ENCODE peak calls at places on chromosome 22, in ten cellular contexts. One of them, this sample, is unnamed.

GRCh38 chr22:46674906-46675305 is 54.7 kb downstream of the GRAMD4 start:
- DNase-seq in non-pigmented ciliary epithelial cell: no peak
- DNase-seq in sigmoid colon: no peak
- DNase-seq in neural progenitor cell: no peak
- DNase-seq in NCI-H446 treated with DMSO at 0.1 percent for 48 hours: no peak
- DNase-seq in HEK293T: no peak
- DNase-seq in colonic mucosa: no peak
- DNase-seq in activated CD4-positive, alpha-beta T cell treated with anti-CD3 and anti-CD28 coated beads, Interleukin-2, amount 50 U/mL, for 4 hours: no peak
- DNase-seq in activated naive CD8-positive, alpha-beta T cell treated with anti-CD3 and anti-CD28 coated beads, Interleukin-2, amount 50 U/mL, for 24 hours: peak
- DNase-seq in Calu3: no peak
- DNase-seq in this sample: no peak

GRCh38 chr22:27534720-27535125 is 266.8 kb downstream of the MN1 start:
- DNase-seq in non-pigmented ciliary epithelial cell: no peak
- DNase-seq in sigmoid colon: no peak
- DNase-seq in neural progenitor cell: no peak
- DNase-seq in NCI-H446 treated with DMSO at 0.1 percent for 48 hours: no peak
- DNase-seq in HEK293T: no peak
- DNase-seq in colonic mucosa: no peak
- DNase-seq in activated CD4-positive, alpha-beta T cell treated with anti-CD3 and anti-CD28 coated beads, Interleukin-2, amount 50 U/mL, for 4 hours: no peak
- DNase-seq in activated naive CD8-positive, alpha-beta T cell treated with anti-CD3 and anti-CD28 coated beads, Interleukin-2, amount 50 U/mL, for 24 hours: no peak
- DNase-seq in Calu3: no peak
- DNase-seq in this sample: peak

GRCh38 chr22:46055176-46055850 is 78.4 kb upstream of the WNT7B start:
- DNase-seq in non-pigmented ciliary epithelial cell: no peak
- DNase-seq in sigmoid colon: peak
- DNase-seq in neural progenitor cell: no peak
- DNase-seq in NCI-H446 treated with DMSO at 0.1 percent for 48 hours: no peak
- DNase-seq in HEK293T: no peak
- DNase-seq in colonic mucosa: peak
- DNase-seq in activated CD4-positive, alpha-beta T cell treated with anti-CD3 and anti-CD28 coated beads, Interleukin-2, amount 50 U/mL, for 4 hours: no peak
- DNase-seq in activated naive CD8-positive, alpha-beta T cell treated with anti-CD3 and anti-CD28 coated beads, Interleukin-2, amount 50 U/mL, for 24 hours: no peak
- DNase-seq in Calu3: no peak
- DNase-seq in this sample: no peak

GRCh38 chr22:37132773-37133172 is 16.9 kb downstream of the IL2RB start:
- DNase-seq in non-pigmented ciliary epithelial cell: no peak
- DNase-seq in sigmoid colon: no peak
- DNase-seq in neural progenitor cell: no peak
- DNase-seq in NCI-H446 treated with DMSO at 0.1 percent for 48 hours: no peak
- DNase-seq in HEK293T: no peak
- DNase-seq in colonic mucosa: no peak
- DNase-seq in activated CD4-positive, alpha-beta T cell treated with anti-CD3 and anti-CD28 coated beads, Interleukin-2, amount 50 U/mL, for 4 hours: no peak
- DNase-seq in activated naive CD8-positive, alpha-beta T cell treated with anti-CD3 and anti-CD28 coated beads, Interleukin-2, amount 50 U/mL, for 24 hours: no peak
- DNase-seq in Calu3: no peak
- DNase-seq in this sample: no peak

GRCh38 chr22:38868886-38869381 is 3.1 kb downstream of the CBX6 start:
- DNase-seq in non-pigmented ciliary epithelial cell: no peak
- DNase-seq in sigmoid colon: peak
- DNase-seq in neural progenitor cell: peak
- DNase-seq in NCI-H446 treated with DMSO at 0.1 percent for 48 hours: peak
- DNase-seq in HEK293T: peak
- DNase-seq in colonic mucosa: peak
- DNase-seq in activated CD4-positive, alpha-beta T cell treated with anti-CD3 and anti-CD28 coated beads, Interleukin-2, amount 50 U/mL, for 4 hours: peak
- DNase-seq in activated naive CD8-positive, alpha-beta T cell treated with anti-CD3 and anti-CD28 coated beads, Interleukin-2, amount 50 U/mL, for 24 hours: peak
- DNase-seq in Calu3: peak
- DNase-seq in this sample: peak

GRCh38 chr22:42719133-42719532 is 1.5 kb downstream of the A4GALT start:
- DNase-seq in non-pigmented ciliary epithelial cell: no peak
- DNase-seq in sigmoid colon: no peak
- DNase-seq in neural progenitor cell: no peak
- DNase-seq in NCI-H446 treated with DMSO at 0.1 percent for 48 hours: no peak
- DNase-seq in HEK293T: no peak
- DNase-seq in colonic mucosa: no peak
- DNase-seq in activated CD4-positive, alpha-beta T cell treated with anti-CD3 and anti-CD28 coated beads, Interleukin-2, amount 50 U/mL, for 4 hours: no peak
- DNase-seq in activated naive CD8-positive, alpha-beta T cell treated with anti-CD3 and anti-CD28 coated beads, Interleukin-2, amount 50 U/mL, for 24 hours: no peak
- DNase-seq in Calu3: no peak
- DNase-seq in this sample: no peak

GRCh38 chr22:47724030-47724429 is 961.6 kb downstream of the TBC1D22A start:
- DNase-seq in non-pigmented ciliary epithelial cell: no peak
- DNase-seq in sigmoid colon: no peak
- DNase-seq in neural progenitor cell: no peak
- DNase-seq in NCI-H446 treated with DMSO at 0.1 percent for 48 hours: no peak
- DNase-seq in HEK293T: no peak
- DNase-seq in colonic mucosa: no peak
- DNase-seq in activated CD4-positive, alpha-beta T cell treated with anti-CD3 and anti-CD28 coated beads, Interleukin-2, amount 50 U/mL, for 4 hours: no peak
- DNase-seq in activated naive CD8-positive, alpha-beta T cell treated with anti-CD3 and anti-CD28 coated beads, Interleukin-2, amount 50 U/mL, for 24 hours: no peak
- DNase-seq in Calu3: no peak
- DNase-seq in this sample: no peak

GRCh38 chr22:20956258-20957117 is 10.6 kb upstream of the AIFM3 start:
- DNase-seq in non-pigmented ciliary epithelial cell: no peak
- DNase-seq in sigmoid colon: no peak
- DNase-seq in neural progenitor cell: peak
- DNase-seq in NCI-H446 treated with DMSO at 0.1 percent for 48 hours: no peak
- DNase-seq in HEK293T: no peak
- DNase-seq in colonic mucosa: peak
- DNase-seq in activated CD4-positive, alpha-beta T cell treated with anti-CD3 and anti-CD28 coated beads, Interleukin-2, amount 50 U/mL, for 4 hours: no peak
- DNase-seq in activated naive CD8-positive, alpha-beta T cell treated with anti-CD3 and anti-CD28 coated beads, Interleukin-2, amount 50 U/mL, for 24 hours: no peak
- DNase-seq in Calu3: peak
- DNase-seq in this sample: no peak

GRCh38 chr22:38465673-38466490 is 2.0 kb upstream of the KDELR3 start:
- DNase-seq in non-pigmented ciliary epithelial cell: no peak
- DNase-seq in sigmoid colon: no peak
- DNase-seq in neural progenitor cell: no peak
- DNase-seq in NCI-H446 treated with DMSO at 0.1 percent for 48 hours: no peak
- DNase-seq in HEK293T: no peak
- DNase-seq in colonic mucosa: no peak
- DNase-seq in activated CD4-positive, alpha-beta T cell treated with anti-CD3 and anti-CD28 coated beads, Interleukin-2, amount 50 U/mL, for 4 hours: no peak
- DNase-seq in activated naive CD8-positive, alpha-beta T cell treated with anti-CD3 and anti-CD28 coated beads, Interleukin-2, amount 50 U/mL, for 24 hours: no peak
- DNase-seq in Calu3: no peak
- DNase-seq in this sample: no peak

GRCh38 chr22:22103078-22103593 is 120.5 kb upstream of the TOP3B start:
- DNase-seq in non-pigmented ciliary epithelial cell: no peak
- DNase-seq in sigmoid colon: no peak
- DNase-seq in neural progenitor cell: peak
- DNase-seq in NCI-H446 treated with DMSO at 0.1 percent for 48 hours: no peak
- DNase-seq in HEK293T: peak
- DNase-seq in colonic mucosa: no peak
- DNase-seq in activated CD4-positive, alpha-beta T cell treated with anti-CD3 and anti-CD28 coated beads, Interleukin-2, amount 50 U/mL, for 4 hours: no peak
- DNase-seq in activated naive CD8-positive, alpha-beta T cell treated with anti-CD3 and anti-CD28 coated beads, Interleukin-2, amount 50 U/mL, for 24 hours: peak
- DNase-seq in Calu3: no peak
- DNase-seq in this sample: no peak

GRCh38 chr22:31122532-31123291 is at the start of gene INPP5J:
- DNase-seq in non-pigmented ciliary epithelial cell: no peak
- DNase-seq in sigmoid colon: peak
- DNase-seq in neural progenitor cell: peak
- DNase-seq in NCI-H446 treated with DMSO at 0.1 percent for 48 hours: peak
- DNase-seq in HEK293T: peak
- DNase-seq in colonic mucosa: peak
- DNase-seq in activated CD4-positive, alpha-beta T cell treated with anti-CD3 and anti-CD28 coated beads, Interleukin-2, amount 50 U/mL, for 4 hours: no peak
- DNase-seq in activated naive CD8-positive, alpha-beta T cell treated with anti-CD3 and anti-CD28 coated beads, Interleukin-2, amount 50 U/mL, for 24 hours: no peak
- DNase-seq in Calu3: peak
- DNase-seq in this sample: peak

GRCh38 chr22:30235687-30236170 is 10.8 kb downstream of the LIF start:
- DNase-seq in non-pigmented ciliary epithelial cell: no peak
- DNase-seq in sigmoid colon: no peak
- DNase-seq in neural progenitor cell: no peak
- DNase-seq in NCI-H446 treated with DMSO at 0.1 percent for 48 hours: no peak
- DNase-seq in HEK293T: no peak
- DNase-seq in colonic mucosa: no peak
- DNase-seq in activated CD4-positive, alpha-beta T cell treated with anti-CD3 and anti-CD28 coated beads, Interleukin-2, amount 50 U/mL, for 4 hours: no peak
- DNase-seq in activated naive CD8-positive, alpha-beta T cell treated with anti-CD3 and anti-CD28 coated beads, Interleukin-2, amount 50 U/mL, for 24 hours: no peak
- DNase-seq in Calu3: peak
- DNase-seq in this sample: peak

GRCh38 chr22:22521631-22522030 is 1.6 kb upstream of the ZNF280A start:
- DNase-seq in non-pigmented ciliary epithelial cell: no peak
- DNase-seq in sigmoid colon: no peak
- DNase-seq in neural progenitor cell: no peak
- DNase-seq in NCI-H446 treated with DMSO at 0.1 percent for 48 hours: no peak
- DNase-seq in HEK293T: no peak
- DNase-seq in colonic mucosa: no peak
- DNase-seq in activated CD4-positive, alpha-beta T cell treated with anti-CD3 and anti-CD28 coated beads, Interleukin-2, amount 50 U/mL, for 4 hours: no peak
- DNase-seq in activated naive CD8-positive, alpha-beta T cell treated with anti-CD3 and anti-CD28 coated beads, Interleukin-2, amount 50 U/mL, for 24 hours: no peak
- DNase-seq in Calu3: no peak
- DNase-seq in this sample: no peak

GRCh38 chr22:19919701-19920363 is 21.7 kb upstream of the COMT start:
- DNase-seq in non-pigmented ciliary epithelial cell: no peak
- DNase-seq in sigmoid colon: no peak
- DNase-seq in neural progenitor cell: no peak
- DNase-seq in NCI-H446 treated with DMSO at 0.1 percent for 48 hours: no peak
- DNase-seq in HEK293T: no peak
- DNase-seq in colonic mucosa: no peak
- DNase-seq in activated CD4-positive, alpha-beta T cell treated with anti-CD3 and anti-CD28 coated beads, Interleukin-2, amount 50 U/mL, for 4 hours: no peak
- DNase-seq in activated naive CD8-positive, alpha-beta T cell treated with anti-CD3 and anti-CD28 coated beads, Interleukin-2, amount 50 U/mL, for 24 hours: no peak
- DNase-seq in Calu3: no peak
- DNase-seq in this sample: no peak

GRCh38 chr22:24727218-24727851 is 47.2 kb downstream of the PIWIL3 start:
- DNase-seq in non-pigmented ciliary epithelial cell: peak
- DNase-seq in sigmoid colon: no peak
- DNase-seq in neural progenitor cell: no peak
- DNase-seq in NCI-H446 treated with DMSO at 0.1 percent for 48 hours: peak
- DNase-seq in HEK293T: peak
- DNase-seq in colonic mucosa: peak
- DNase-seq in activated CD4-positive, alpha-beta T cell treated with anti-CD3 and anti-CD28 coated beads, Interleukin-2, amount 50 U/mL, for 4 hours: no peak
- DNase-seq in activated naive CD8-positive, alpha-beta T cell treated with anti-CD3 and anti-CD28 coated beads, Interleukin-2, amount 50 U/mL, for 24 hours: no peak
- DNase-seq in Calu3: peak
- DNase-seq in this sample: peak

GRCh38 chr22:37848587-37849088 is 581 bp upstream of the EIF3L start:
- DNase-seq in non-pigmented ciliary epithelial cell: no peak
- DNase-seq in sigmoid colon: no peak
- DNase-seq in neural progenitor cell: peak
- DNase-seq in NCI-H446 treated with DMSO at 0.1 percent for 48 hours: no peak
- DNase-seq in HEK293T: peak
- DNase-seq in colonic mucosa: no peak
- DNase-seq in activated CD4-positive, alpha-beta T cell treated with anti-CD3 and anti-CD28 coated beads, Interleukin-2, amount 50 U/mL, for 4 hours: no peak
- DNase-seq in activated naive CD8-positive, alpha-beta T cell treated with anti-CD3 and anti-CD28 coated beads, Interleukin-2, amount 50 U/mL, for 24 hours: peak
- DNase-seq in Calu3: no peak
- DNase-seq in this sample: peak

GRCh38 chr22:43828711-43829447 is 16.8 kb upstream of the EFCAB6 start:
- DNase-seq in non-pigmented ciliary epithelial cell: no peak
- DNase-seq in sigmoid colon: peak
- DNase-seq in neural progenitor cell: no peak
- DNase-seq in NCI-H446 treated with DMSO at 0.1 percent for 48 hours: peak
- DNase-seq in HEK293T: no peak
- DNase-seq in colonic mucosa: peak
- DNase-seq in activated CD4-positive, alpha-beta T cell treated with anti-CD3 and anti-CD28 coated beads, Interleukin-2, amount 50 U/mL, for 4 hours: no peak
- DNase-seq in activated naive CD8-positive, alpha-beta T cell treated with anti-CD3 and anti-CD28 coated beads, Interleukin-2, amount 50 U/mL, for 24 hours: no peak
- DNase-seq in Calu3: no peak
- DNase-seq in this sample: peak

GRCh38 chr22:30829901-30830550 is 135.4 kb downstream of the OSBP2 start:
- DNase-seq in non-pigmented ciliary epithelial cell: peak
- DNase-seq in sigmoid colon: no peak
- DNase-seq in neural progenitor cell: no peak
- DNase-seq in NCI-H446 treated with DMSO at 0.1 percent for 48 hours: no peak
- DNase-seq in HEK293T: no peak
- DNase-seq in colonic mucosa: no peak
- DNase-seq in activated CD4-positive, alpha-beta T cell treated with anti-CD3 and anti-CD28 coated beads, Interleukin-2, amount 50 U/mL, for 4 hours: no peak
- DNase-seq in activated naive CD8-positive, alpha-beta T cell treated with anti-CD3 and anti-CD28 coated beads, Interleukin-2, amount 50 U/mL, for 24 hours: no peak
- DNase-seq in Calu3: peak
- DNase-seq in this sample: peak

GRCh38 chr22:28222976-28223375 is 303.9 kb upstream of the PITPNB start:
- DNase-seq in non-pigmented ciliary epithelial cell: no peak
- DNase-seq in sigmoid colon: no peak
- DNase-seq in neural progenitor cell: no peak
- DNase-seq in NCI-H446 treated with DMSO at 0.1 percent for 48 hours: no peak
- DNase-seq in HEK293T: no peak
- DNase-seq in colonic mucosa: no peak
- DNase-seq in activated CD4-positive, alpha-beta T cell treated with anti-CD3 and anti-CD28 coated beads, Interleukin-2, amount 50 U/mL, for 4 hours: no peak
- DNase-seq in activated naive CD8-positive, alpha-beta T cell treated with anti-CD3 and anti-CD28 coated beads, Interleukin-2, amount 50 U/mL, for 24 hours: no peak
- DNase-seq in Calu3: no peak
- DNase-seq in this sample: peak

GRCh38 chr22:45239378-45240136 is 1.1 kb downstream of the KIAA0930 start:
- DNase-seq in non-pigmented ciliary epithelial cell: no peak
- DNase-seq in sigmoid colon: no peak
- DNase-seq in neural progenitor cell: no peak
- DNase-seq in NCI-H446 treated with DMSO at 0.1 percent for 48 hours: no peak
- DNase-seq in HEK293T: no peak
- DNase-seq in colonic mucosa: no peak
- DNase-seq in activated CD4-positive, alpha-beta T cell treated with anti-CD3 and anti-CD28 coated beads, Interleukin-2, amount 50 U/mL, for 4 hours: no peak
- DNase-seq in activated naive CD8-positive, alpha-beta T cell treated with anti-CD3 and anti-CD28 coated beads, Interleukin-2, amount 50 U/mL, for 24 hours: no peak
- DNase-seq in Calu3: no peak
- DNase-seq in this sample: no peak

GRCh38 chr22:31734512-31734911 is 15.4 kb downstream of the PRR14L start:
- DNase-seq in non-pigmented ciliary epithelial cell: peak
- DNase-seq in sigmoid colon: no peak
- DNase-seq in neural progenitor cell: no peak
- DNase-seq in NCI-H446 treated with DMSO at 0.1 percent for 48 hours: no peak
- DNase-seq in HEK293T: no peak
- DNase-seq in colonic mucosa: no peak
- DNase-seq in activated CD4-positive, alpha-beta T cell treated with anti-CD3 and anti-CD28 coated beads, Interleukin-2, amount 50 U/mL, for 4 hours: no peak
- DNase-seq in activated naive CD8-positive, alpha-beta T cell treated with anti-CD3 and anti-CD28 coated beads, Interleukin-2, amount 50 U/mL, for 24 hours: no peak
- DNase-seq in Calu3: no peak
- DNase-seq in this sample: peak

GRCh38 chr22:44488354-44488753 is 9.7 kb downstream of the RTL6 start:
- DNase-seq in non-pigmented ciliary epithelial cell: no peak
- DNase-seq in sigmoid colon: no peak
- DNase-seq in neural progenitor cell: no peak
- DNase-seq in NCI-H446 treated with DMSO at 0.1 percent for 48 hours: no peak
- DNase-seq in HEK293T: no peak
- DNase-seq in colonic mucosa: no peak
- DNase-seq in activated CD4-positive, alpha-beta T cell treated with anti-CD3 and anti-CD28 coated beads, Interleukin-2, amount 50 U/mL, for 4 hours: no peak
- DNase-seq in activated naive CD8-positive, alpha-beta T cell treated with anti-CD3 and anti-CD28 coated beads, Interleukin-2, amount 50 U/mL, for 24 hours: no peak
- DNase-seq in Calu3: no peak
- DNase-seq in this sample: no peak

GRCh38 chr22:31102441-31103081 is 4.8 kb downstream of the SELENOM start:
- DNase-seq in non-pigmented ciliary epithelial cell: peak
- DNase-seq in sigmoid colon: peak
- DNase-seq in neural progenitor cell: no peak
- DNase-seq in NCI-H446 treated with DMSO at 0.1 percent for 48 hours: no peak
- DNase-seq in HEK293T: no peak
- DNase-seq in colonic mucosa: peak
- DNase-seq in activated CD4-positive, alpha-beta T cell treated with anti-CD3 and anti-CD28 coated beads, Interleukin-2, amount 50 U/mL, for 4 hours: no peak
- DNase-seq in activated naive CD8-positive, alpha-beta T cell treated with anti-CD3 and anti-CD28 coated beads, Interleukin-2, amount 50 U/mL, for 24 hours: no peak
- DNase-seq in Calu3: peak
- DNase-seq in this sample: peak

GRCh38 chr22:37077802-37078448 is 26.4 kb downstream of the KCTD17 start:
- DNase-seq in non-pigmented ciliary epithelial cell: no peak
- DNase-seq in sigmoid colon: no peak
- DNase-seq in neural progenitor cell: peak
- DNase-seq in NCI-H446 treated with DMSO at 0.1 percent for 48 hours: no peak
- DNase-seq in HEK293T: peak
- DNase-seq in colonic mucosa: peak
- DNase-seq in activated CD4-positive, alpha-beta T cell treated with anti-CD3 and anti-CD28 coated beads, Interleukin-2, amount 50 U/mL, for 4 hours: peak
- DNase-seq in activated naive CD8-positive, alpha-beta T cell treated with anti-CD3 and anti-CD28 coated beads, Interleukin-2, amount 50 U/mL, for 24 hours: peak
- DNase-seq in Calu3: peak
- DNase-seq in this sample: peak

GRCh38 chr22:38868286-38868721 is 3.7 kb downstream of the CBX6 start:
- DNase-seq in non-pigmented ciliary epithelial cell: no peak
- DNase-seq in sigmoid colon: peak
- DNase-seq in neural progenitor cell: no peak
- DNase-seq in NCI-H446 treated with DMSO at 0.1 percent for 48 hours: no peak
- DNase-seq in HEK293T: no peak
- DNase-seq in colonic mucosa: no peak
- DNase-seq in activated CD4-positive, alpha-beta T cell treated with anti-CD3 and anti-CD28 coated beads, Interleukin-2, amount 50 U/mL, for 4 hours: no peak
- DNase-seq in activated naive CD8-positive, alpha-beta T cell treated with anti-CD3 and anti-CD28 coated beads, Interleukin-2, amount 50 U/mL, for 24 hours: no peak
- DNase-seq in Calu3: no peak
- DNase-seq in this sample: no peak

GRCh38 chr22:46044718-46045458 is 67.9 kb upstream of the WNT7B start:
- DNase-seq in non-pigmented ciliary epithelial cell: no peak
- DNase-seq in sigmoid colon: peak
- DNase-seq in neural progenitor cell: peak
- DNase-seq in NCI-H446 treated with DMSO at 0.1 percent for 48 hours: no peak
- DNase-seq in HEK293T: no peak
- DNase-seq in colonic mucosa: no peak
- DNase-seq in activated CD4-positive, alpha-beta T cell treated with anti-CD3 and anti-CD28 coated beads, Interleukin-2, amount 50 U/mL, for 4 hours: no peak
- DNase-seq in activated naive CD8-positive, alpha-beta T cell treated with anti-CD3 and anti-CD28 coated beads, Interleukin-2, amount 50 U/mL, for 24 hours: peak
- DNase-seq in Calu3: peak
- DNase-seq in this sample: peak

GRCh38 chr22:38730411-38730871 is 24.7 kb downstream of the GTPBP1 start:
- DNase-seq in non-pigmented ciliary epithelial cell: no peak
- DNase-seq in sigmoid colon: no peak
- DNase-seq in neural progenitor cell: no peak
- DNase-seq in NCI-H446 treated with DMSO at 0.1 percent for 48 hours: no peak
- DNase-seq in HEK293T: no peak
- DNase-seq in colonic mucosa: no peak
- DNase-seq in activated CD4-positive, alpha-beta T cell treated with anti-CD3 and anti-CD28 coated beads, Interleukin-2, amount 50 U/mL, for 4 hours: no peak
- DNase-seq in activated naive CD8-positive, alpha-beta T cell treated with anti-CD3 and anti-CD28 coated beads, Interleukin-2, amount 50 U/mL, for 24 hours: no peak
- DNase-seq in Calu3: no peak
- DNase-seq in this sample: no peak

GRCh38 chr22:46040471-46041465 is 63.8 kb upstream of the WNT7B start:
- DNase-seq in non-pigmented ciliary epithelial cell: no peak
- DNase-seq in sigmoid colon: peak
- DNase-seq in neural progenitor cell: no peak
- DNase-seq in NCI-H446 treated with DMSO at 0.1 percent for 48 hours: no peak
- DNase-seq in HEK293T: no peak
- DNase-seq in colonic mucosa: no peak
- DNase-seq in activated CD4-positive, alpha-beta T cell treated with anti-CD3 and anti-CD28 coated beads, Interleukin-2, amount 50 U/mL, for 4 hours: no peak
- DNase-seq in activated naive CD8-positive, alpha-beta T cell treated with anti-CD3 and anti-CD28 coated beads, Interleukin-2, amount 50 U/mL, for 24 hours: no peak
- DNase-seq in Calu3: no peak
- DNase-seq in this sample: no peak